ENCODE peak calls at places on chromosomes 11 and 22, in five cellular contexts. One of them, this sample, is unnamed.

GRCh38 chr11:8354622-8355417 is 91.1 kb upstream of the LMO1 start:
- DNase-seq in AG09309: no peak
- DNase-seq in foreskin fibroblast: no peak
- DNase-seq in H4: no peak
- DNase-seq in stimulated activated CD8-positive, alpha-beta memory T cell treated with anti-CD3 and anti-CD28 coated beads, Interleukin-15, amount 100 ng/mL, for 24 hours: no peak
- DNase-seq in this sample: peak

GRCh38 chr22:50656122-50657070 is 16.2 kb upstream of the SHANK3 start:
- DNase-seq in stimulated activated CD8-positive, alpha-beta memory T cell treated with anti-CD3 and anti-CD28 coated beads, Interleukin-15, amount 100 ng/mL, for 24 hours: no peak
- DNase-seq in AG09309: no peak
- DNase-seq in H4: peak
- DNase-seq in foreskin fibroblast: peak
- DNase-seq in this sample: peak

GRCh38 chr22:24694971-24695928 is 79.3 kb downstream of the PIWIL3 start:
- DNase-seq in H4: no peak
- DNase-seq in AG09309: no peak
- DNase-seq in foreskin fibroblast: no peak
- DNase-seq in stimulated activated CD8-positive, alpha-beta memory T cell treated with anti-CD3 and anti-CD28 coated beads, Interleukin-15, amount 100 ng/mL, for 24 hours: no peak
- DNase-seq in this sample: peak

GRCh38 chr22:48065852-48066251 is 1303.4 kb downstream of the TBC1D22A start:
- DNase-seq in stimulated activated CD8-positive, alpha-beta memory T cell treated with anti-CD3 and anti-CD28 coated beads, Interleukin-15, amount 100 ng/mL, for 24 hours: no peak
- DNase-seq in AG09309: no peak
- DNase-seq in H4: no peak
- DNase-seq in foreskin fibroblast: no peak
- DNase-seq in this sample: no peak

GRCh38 chr11:123576501-123576900 is 77.9 kb downstream of the SCN3B start:
- DNase-seq in foreskin fibroblast: no peak
- DNase-seq in stimulated activated CD8-positive, alpha-beta memory T cell treated with anti-CD3 and anti-CD28 coated beads, Interleukin-15, amount 100 ng/mL, for 24 hours: no peak
- DNase-seq in AG09309: no peak
- DNase-seq in H4: no peak
- DNase-seq in this sample: peak

GRCh38 chr11:28058333-28058732 is 49.6 kb downstream of the KIF18A start:
- DNase-seq in H4: peak
- DNase-seq in AG09309: no peak
- DNase-seq in stimulated activated CD8-positive, alpha-beta memory T cell treated with anti-CD3 and anti-CD28 coated beads, Interleukin-15, amount 100 ng/mL, for 24 hours: no peak
- DNase-seq in foreskin fibroblast: no peak
- DNase-seq in this sample: no peak

GRCh38 chr11:69325446-69325845 is 31.5 kb downstream of the MYEOV start:
- DNase-seq in H4: no peak
- DNase-seq in stimulated activated CD8-positive, alpha-beta memory T cell treated with anti-CD3 and anti-CD28 coated beads, Interleukin-15, amount 100 ng/mL, for 24 hours: no peak
- DNase-seq in foreskin fibroblast: no peak
- DNase-seq in AG09309: no peak
- DNase-seq in this sample: no peak

GRCh38 chr22:42544686-42545085 is 9.1 kb upstream of the SERHL2 start:
- DNase-seq in H4: no peak
- DNase-seq in AG09309: no peak
- DNase-seq in stimulated activated CD8-positive, alpha-beta memory T cell treated with anti-CD3 and anti-CD28 coated beads, Interleukin-15, amount 100 ng/mL, for 24 hours: no peak
- DNase-seq in foreskin fibroblast: no peak
- DNase-seq in this sample: peak

GRCh38 chr11:61361686-61362541 is at the start of the genes CYB561A3 and TMEM138:
- DNase-seq in stimulated activated CD8-positive, alpha-beta memory T cell treated with anti-CD3 and anti-CD28 coated beads, Interleukin-15, amount 100 ng/mL, for 24 hours: peak
- DNase-seq in AG09309: peak
- DNase-seq in H4: peak
- DNase-seq in foreskin fibroblast: peak
- DNase-seq in this sample: peak

GRCh38 chr22:45834795-45835194 is 142.2 kb downstream of the WNT7B start:
- DNase-seq in foreskin fibroblast: no peak
- DNase-seq in AG09309: no peak
- DNase-seq in H4: no peak
- DNase-seq in stimulated activated CD8-positive, alpha-beta memory T cell treated with anti-CD3 and anti-CD28 coated beads, Interleukin-15, amount 100 ng/mL, for 24 hours: no peak
- DNase-seq in this sample: no peak

GRCh38 chr11:94543695-94544581 is at the start of gene FUT4:
- DNase-seq in foreskin fibroblast: peak
- DNase-seq in H4: no peak
- DNase-seq in AG09309: no peak
- DNase-seq in stimulated activated CD8-positive, alpha-beta memory T cell treated with anti-CD3 and anti-CD28 coated beads, Interleukin-15, amount 100 ng/mL, for 24 hours: peak
- DNase-seq in this sample: peak

GRCh38 chr22:23458663-23459541 is 121.2 kb downstream of the IGLL1 start:
- DNase-seq in foreskin fibroblast: no peak
- DNase-seq in stimulated activated CD8-positive, alpha-beta memory T cell treated with anti-CD3 and anti-CD28 coated beads, Interleukin-15, amount 100 ng/mL, for 24 hours: no peak
- DNase-seq in AG09309: no peak
- DNase-seq in H4: no peak
- DNase-seq in this sample: no peak

GRCh38 chr22:46250783-46251125 is 661 bp upstream of the CDPF1 start:
- DNase-seq in AG09309: no peak
- DNase-seq in foreskin fibroblast: no peak
- DNase-seq in H4: no peak
- DNase-seq in stimulated activated CD8-positive, alpha-beta memory T cell treated with anti-CD3 and anti-CD28 coated beads, Interleukin-15, amount 100 ng/mL, for 24 hours: no peak
- DNase-seq in this sample: no peak

GRCh38 chr11:45272701-45273100 is 13.4 kb downstream of the SYT13 start:
- DNase-seq in AG09309: no peak
- DNase-seq in stimulated activated CD8-positive, alpha-beta memory T cell treated with anti-CD3 and anti-CD28 coated beads, Interleukin-15, amount 100 ng/mL, for 24 hours: no peak
- DNase-seq in foreskin fibroblast: no peak
- DNase-seq in H4: no peak
- DNase-seq in this sample: no peak

GRCh38 chr11:95283653-95284052 is 52.7 kb upstream of the SESN3 start:
- DNase-seq in AG09309: no peak
- DNase-seq in stimulated activated CD8-positive, alpha-beta memory T cell treated with anti-CD3 and anti-CD28 coated beads, Interleukin-15, amount 100 ng/mL, for 24 hours: no peak
- DNase-seq in foreskin fibroblast: peak
- DNase-seq in H4: peak
- DNase-seq in this sample: no peak

GRCh38 chr11:12377106-12377823 is at the start of gene PARVA:
- DNase-seq in H4: peak
- DNase-seq in foreskin fibroblast: peak
- DNase-seq in stimulated activated CD8-positive, alpha-beta memory T cell treated with anti-CD3 and anti-CD28 coated beads, Interleukin-15, amount 100 ng/mL, for 24 hours: no peak
- DNase-seq in AG09309: peak
- DNase-seq in this sample: peak

GRCh38 chr22:26835929-26836528 is 178.6 kb downstream of the MIAT start:
- DNase-seq in H4: peak
- DNase-seq in AG09309: no peak
- DNase-seq in stimulated activated CD8-positive, alpha-beta memory T cell treated with anti-CD3 and anti-CD28 coated beads, Interleukin-15, amount 100 ng/mL, for 24 hours: peak
- DNase-seq in foreskin fibroblast: peak
- DNase-seq in this sample: peak

GRCh38 chr22:33047744-33048143 is 10.4 kb downstream of the SYN3 start:
- DNase-seq in foreskin fibroblast: no peak
- DNase-seq in AG09309: no peak
- DNase-seq in H4: no peak
- DNase-seq in stimulated activated CD8-positive, alpha-beta memory T cell treated with anti-CD3 and anti-CD28 coated beads, Interleukin-15, amount 100 ng/mL, for 24 hours: no peak
- DNase-seq in this sample: no peak

GRCh38 chr11:587978-588380 is 11.7 kb downstream of the PHRF1 start:
- DNase-seq in AG09309: no peak
- DNase-seq in stimulated activated CD8-positive, alpha-beta memory T cell treated with anti-CD3 and anti-CD28 coated beads, Interleukin-15, amount 100 ng/mL, for 24 hours: no peak
- DNase-seq in H4: no peak
- DNase-seq in foreskin fibroblast: peak
- DNase-seq in this sample: peak

GRCh38 chr11:40306938-40307548 is 1152.4 kb downstream of the LRRC4C start:
- DNase-seq in AG09309: no peak
- DNase-seq in foreskin fibroblast: peak
- DNase-seq in stimulated activated CD8-positive, alpha-beta memory T cell treated with anti-CD3 and anti-CD28 coated beads, Interleukin-15, amount 100 ng/mL, for 24 hours: no peak
- DNase-seq in H4: peak
- DNase-seq in this sample: peak

GRCh38 chr22:37973271-37974170 is 10.8 kb downstream of the SOX10 start:
- DNase-seq in foreskin fibroblast: no peak
- DNase-seq in stimulated activated CD8-positive, alpha-beta memory T cell treated with anti-CD3 and anti-CD28 coated beads, Interleukin-15, amount 100 ng/mL, for 24 hours: no peak
- DNase-seq in H4: no peak
- DNase-seq in AG09309: no peak
- DNase-seq in this sample: peak

GRCh38 chr11:75771646-75772410 is 3.2 kb downstream of the DGAT2 start:
- DNase-seq in stimulated activated CD8-positive, alpha-beta memory T cell treated with anti-CD3 and anti-CD28 coated beads, Interleukin-15, amount 100 ng/mL, for 24 hours: no peak
- DNase-seq in H4: no peak
- DNase-seq in AG09309: peak
- DNase-seq in foreskin fibroblast: peak
- DNase-seq in this sample: peak

GRCh38 chr11:76314741-76315090 is 66.2 kb downstream of the THAP12 start:
- DNase-seq in foreskin fibroblast: peak
- DNase-seq in AG09309: peak
- DNase-seq in stimulated activated CD8-positive, alpha-beta memory T cell treated with anti-CD3 and anti-CD28 coated beads, Interleukin-15, amount 100 ng/mL, for 24 hours: no peak
- DNase-seq in H4: peak
- DNase-seq in this sample: no peak

GRCh38 chr11:78946945-78947914 is 372.6 kb upstream of the NARS2 start:
- DNase-seq in AG09309: peak
- DNase-seq in foreskin fibroblast: peak
- DNase-seq in H4: no peak
- DNase-seq in stimulated activated CD8-positive, alpha-beta memory T cell treated with anti-CD3 and anti-CD28 coated beads, Interleukin-15, amount 100 ng/mL, for 24 hours: no peak
- DNase-seq in this sample: no peak

GRCh38 chr11:67572747-67573419 is 10.7 kb upstream of the GSTP1 start:
- DNase-seq in foreskin fibroblast: peak
- DNase-seq in stimulated activated CD8-positive, alpha-beta memory T cell treated with anti-CD3 and anti-CD28 coated beads, Interleukin-15, amount 100 ng/mL, for 24 hours: no peak
- DNase-seq in AG09309: peak
- DNase-seq in H4: peak
- DNase-seq in this sample: peak